ENCODE peak calls at places on chromosomes 5 and 9, in six cellular contexts. M, Y, R, W, G and I are unnamed samples.

GRCh38 chr5:156367602-156368001 is 40.6 kb downstream of the SGCD start:
- DNase-seq in M (peak), W (no peak), Y (no peak), G (no peak), R (peak), I (no peak)

GRCh38 chr5:99191181-99191775 is 262.5 kb upstream of the CHD1 start:
- DNase-seq in G (no peak), Y (no peak), R (no peak), M (peak), W (no peak), I (no peak)

GRCh38 chr5:140295414-140295813 is 7.5 kb downstream of the PFDN1 start:
- DNase-seq in Y (no peak), R (no peak), M (peak), W (no peak), G (no peak), I (no peak)

GRCh38 chr9:2494571-2494970 is 127.0 kb upstream of the VLDLR start:
- DNase-seq in Y (no peak), G (no peak), W (no peak), M (peak), R (peak), I (no peak)

GRCh38 chr9:27125936-27126335 is 16.9 kb downstream of the TEK start:
- DNase-seq in W (no peak), M (no peak), R (no peak), G (no peak), Y (no peak), I (no peak)

GRCh38 chr5:173278172-173278571 is 43.2 kb upstream of the NKX2-5 start:
- DNase-seq in Y (no peak), R (no peak), G (no peak), M (no peak), W (no peak), I (no peak)

GRCh38 chr5:2021484-2022176 is 138.9 kb upstream of the IRX4 start:
- DNase-seq in R (no peak), M (no peak), W (no peak), G (no peak), Y (no peak), I (no peak)

GRCh38 chr5:55691265-55692105 is 20.6 kb downstream of the SLC38A9 start:
- DNase-seq in G (no peak), R (peak), M (peak), W (no peak), Y (no peak), I (no peak)

GRCh38 chr9:132141364-132141947 is 20.4 kb upstream of the NTNG2 start:
- DNase-seq in R (peak), G (no peak), Y (no peak), W (no peak), M (peak), I (no peak)

GRCh38 chr5:61637566-61637965 is 305.5 kb downstream of the ZSWIM6 start:
- DNase-seq in G (no peak), Y (no peak), R (peak), M (peak), W (no peak), I (no peak)

GRCh38 chr9:76423216-76424177 is 29.3 kb upstream of the RFK start:
- DNase-seq in W (no peak), M (no peak), G (no peak), R (no peak), Y (no peak), I (no peak)

GRCh38 chr9:136441191-136441680 is 1.6 kb upstream of the INPP5E start:
- DNase-seq in W (no peak), M (peak), G (no peak), R (no peak), Y (no peak), I (no peak)

GRCh38 chr9:18905033-18905882 is 127.8 kb downstream of the SAXO1 start:
- DNase-seq in Y (no peak), M (peak), R (no peak), G (no peak), W (no peak), I (no peak)

GRCh38 chr9:70830618-70831017 is 290.8 kb downstream of the TRPM3 start:
- DNase-seq in R (no peak), W (no peak), M (no peak), G (no peak), Y (no peak), I (no peak)

GRCh38 chr5:36581070-36581469 is 25.3 kb upstream of the SLC1A3 start:
- DNase-seq in Y (no peak), R (no peak), G (no peak), M (no peak), W (no peak), I (no peak)

GRCh38 chr5:101534486-101535110 is 631.5 kb upstream of the ST8SIA4 start:
- DNase-seq in M (no peak), G (no peak), Y (no peak), W (no peak), R (no peak), I (no peak)

GRCh38 chr9:109349431-109349846 is 28.6 kb upstream of the EPB41L4B start:
- DNase-seq in M (peak), G (no peak), Y (no peak), R (no peak), W (no peak), I (no peak)

GRCh38 chr5:1515311-1515920 is 8.3 kb downstream of the LPCAT1 start:
- DNase-seq in W (no peak), M (no peak), Y (peak), G (no peak), R (peak), I (no peak)

GRCh38 chr9:38233343-38233742 is 159.2 kb upstream of the ALDH1B1 start:
- DNase-seq in G (no peak), R (no peak), Y (peak), W (no peak), M (no peak), I (no peak)

GRCh38 chr5:95910521-95910920 is 51.1 kb downstream of the ELL2 start:
- DNase-seq in R (no peak), M (no peak), Y (no peak), G (no peak), W (no peak), I (no peak)

GRCh38 chr9:114484215-114484853 is 20.9 kb downstream of the WHRN start:
- DNase-seq in G (no peak), W (no peak), Y (no peak), R (no peak), M (no peak), I (no peak)

GRCh38 chr9:98520221-98520920 is 188.4 kb downstream of the GABBR2 start:
- DNase-seq in Y (no peak), R (no peak), G (no peak), W (no peak), M (peak), I (no peak)

GRCh38 chr9:30732060-30732459 is 1652.4 kb upstream of the ACO1 start:
- DNase-seq in Y (no peak), M (no peak), R (peak), G (no peak), W (no peak), I (no peak)

GRCh38 chr9:115548826-115549225 is 430.9 kb upstream of the TNC start:
- DNase-seq in M (peak), Y (no peak), G (no peak), W (no peak), R (no peak), I (no peak)

GRCh38 chr5:157459715-157460599 is at the start of gene NIPAL4:
- DNase-seq in M (peak), R (peak), G (no peak), Y (no peak), W (no peak), I (peak)